ENCODE peak calls at places on chromosomes 16 and 17, in ten cellular contexts. One of them, this sample, is unnamed.

GRCh38 chr16:70635356-70636016 is 10.9 kb upstream of the IL34 start:
- DNase-seq in HCT116: no peak
- DNase-seq in left ventricle myocardium superior: no peak
- DNase-seq in GM23248: peak; percentile 88
- DNase-seq in fibroblast of pulmonary artery: peak; percentile 93
- DNase-seq in tibial nerve: peak; percentile 58
- DNase-seq in DMS153: no peak
- DNase-seq in activated effector memory CD4-positive, alpha-beta T cell treated with anti-CD3 and anti-CD28 coated beads, Interleukin-2, amount 50 U/mL, for 16 hours: no peak
- DNase-seq in nephron progenitor cell: peak; percentile 45
- DNase-seq in AG10803: peak; percentile 62
- DNase-seq in this sample: peak; percentile 83

GRCh38 chr17:21394265-21394664 is 18.1 kb downstream of the KCNJ12 start:
- DNase-seq in HCT116: no peak
- DNase-seq in fibroblast of pulmonary artery: no peak
- DNase-seq in AG10803: peak; percentile 44
- DNase-seq in DMS153: no peak
- DNase-seq in activated effector memory CD4-positive, alpha-beta T cell treated with anti-CD3 and anti-CD28 coated beads, Interleukin-2, amount 50 U/mL, for 16 hours: no peak
- DNase-seq in nephron progenitor cell: no peak
- DNase-seq in tibial nerve: no peak
- DNase-seq in left ventricle myocardium superior: no peak
- DNase-seq in GM23248: peak; percentile 80
- DNase-seq in this sample: no peak

GRCh38 chr17:80859004-80859941 is 132.4 kb upstream of the CHMP6 start:
- DNase-seq in nephron progenitor cell: no peak
- DNase-seq in GM23248: peak; percentile 92
- DNase-seq in DMS153: peak; percentile 14
- DNase-seq in HCT116: no peak
- DNase-seq in activated effector memory CD4-positive, alpha-beta T cell treated with anti-CD3 and anti-CD28 coated beads, Interleukin-2, amount 50 U/mL, for 16 hours: no peak
- DNase-seq in tibial nerve: peak; percentile 58
- DNase-seq in AG10803: peak; percentile 92
- DNase-seq in fibroblast of pulmonary artery: peak; percentile 87
- DNase-seq in left ventricle myocardium superior: peak; percentile 87
- DNase-seq in this sample: peak; percentile 85

GRCh38 chr17:66076546-66077190 is 115.3 kb downstream of the CEP112 start:
- DNase-seq in activated effector memory CD4-positive, alpha-beta T cell treated with anti-CD3 and anti-CD28 coated beads, Interleukin-2, amount 50 U/mL, for 16 hours: no peak
- DNase-seq in left ventricle myocardium superior: peak; percentile 48
- DNase-seq in AG10803: no peak
- DNase-seq in nephron progenitor cell: no peak
- DNase-seq in fibroblast of pulmonary artery: no peak
- DNase-seq in HCT116: no peak
- DNase-seq in DMS153: peak; percentile 1
- DNase-seq in GM23248: peak; percentile 1
- DNase-seq in tibial nerve: no peak
- DNase-seq in this sample: peak; percentile 51

GRCh38 chr16:85234310-85235235 is 122.3 kb upstream of the CIBAR2 start:
- DNase-seq in activated effector memory CD4-positive, alpha-beta T cell treated with anti-CD3 and anti-CD28 coated beads, Interleukin-2, amount 50 U/mL, for 16 hours: no peak
- DNase-seq in GM23248: peak; percentile 85
- DNase-seq in tibial nerve: peak; percentile 51
- DNase-seq in left ventricle myocardium superior: peak; percentile 77
- DNase-seq in DMS153: peak; percentile 36
- DNase-seq in fibroblast of pulmonary artery: peak; percentile 73
- DNase-seq in nephron progenitor cell: peak; percentile 87
- DNase-seq in HCT116: no peak
- DNase-seq in AG10803: peak; percentile 78
- DNase-seq in this sample: no peak

GRCh38 chr17:58312021-58312630 is 16.5 kb downstream of the TSPOAP1 start:
- DNase-seq in DMS153: no peak
- DNase-seq in tibial nerve: no peak
- DNase-seq in GM23248: no peak
- DNase-seq in HCT116: no peak
- DNase-seq in activated effector memory CD4-positive, alpha-beta T cell treated with anti-CD3 and anti-CD28 coated beads, Interleukin-2, amount 50 U/mL, for 16 hours: peak; percentile 61
- DNase-seq in left ventricle myocardium superior: no peak
- DNase-seq in fibroblast of pulmonary artery: no peak
- DNase-seq in AG10803: no peak
- DNase-seq in nephron progenitor cell: no peak
- DNase-seq in this sample: no peak

GRCh38 chr17:81733507-81734404 is 21.7 kb downstream of the SLC25A10 start:
- DNase-seq in left ventricle myocardium superior: peak; percentile 89
- DNase-seq in nephron progenitor cell: peak; percentile 83
- DNase-seq in activated effector memory CD4-positive, alpha-beta T cell treated with anti-CD3 and anti-CD28 coated beads, Interleukin-2, amount 50 U/mL, for 16 hours: peak; percentile 87
- DNase-seq in HCT116: peak; percentile 62
- DNase-seq in fibroblast of pulmonary artery: peak; percentile 69
- DNase-seq in tibial nerve: peak; percentile 67
- DNase-seq in DMS153: peak; percentile 77
- DNase-seq in GM23248: peak; percentile 88
- DNase-seq in AG10803: peak; percentile 60
- DNase-seq in this sample: peak; percentile 29

GRCh38 chr17:57404073-57404472 is 147.8 kb downstream of the MSI2 start:
- DNase-seq in left ventricle myocardium superior: no peak
- DNase-seq in HCT116: peak; percentile 18
- DNase-seq in DMS153: no peak
- DNase-seq in fibroblast of pulmonary artery: no peak
- DNase-seq in GM23248: no peak
- DNase-seq in nephron progenitor cell: no peak
- DNase-seq in tibial nerve: no peak
- DNase-seq in activated effector memory CD4-positive, alpha-beta T cell treated with anti-CD3 and anti-CD28 coated beads, Interleukin-2, amount 50 U/mL, for 16 hours: no peak
- DNase-seq in AG10803: no peak
- DNase-seq in this sample: no peak

GRCh38 chr16:51271156-51271555 is 120.1 kb upstream of the SALL1 start:
- DNase-seq in tibial nerve: no peak
- DNase-seq in GM23248: no peak
- DNase-seq in nephron progenitor cell: no peak
- DNase-seq in HCT116: no peak
- DNase-seq in AG10803: no peak
- DNase-seq in left ventricle myocardium superior: no peak
- DNase-seq in activated effector memory CD4-positive, alpha-beta T cell treated with anti-CD3 and anti-CD28 coated beads, Interleukin-2, amount 50 U/mL, for 16 hours: no peak
- DNase-seq in fibroblast of pulmonary artery: no peak
- DNase-seq in DMS153: no peak
- DNase-seq in this sample: no peak

GRCh38 chr16:85390511-85391174 is 222.5 kb upstream of the GSE1 start:
- DNase-seq in DMS153: peak; percentile 63
- DNase-seq in HCT116: peak; percentile 66
- DNase-seq in nephron progenitor cell: peak; percentile 57
- DNase-seq in fibroblast of pulmonary artery: peak; percentile 94
- DNase-seq in activated effector memory CD4-positive, alpha-beta T cell treated with anti-CD3 and anti-CD28 coated beads, Interleukin-2, amount 50 U/mL, for 16 hours: no peak
- DNase-seq in GM23248: peak; percentile 97
- DNase-seq in left ventricle myocardium superior: peak; percentile 80
- DNase-seq in tibial nerve: peak; percentile 73
- DNase-seq in AG10803: peak; percentile 92
- DNase-seq in this sample: peak; percentile 66

This sample was measured in dermis microvascular lymphatic vessel endothelial cell.